ENCODE peak calls at places on chromosomes 4 and X, in five cellular contexts. One of them, this sample, is unnamed.

GRCh38 chrX:44245730-44246129 is 97.7 kb downstream of the EFHC2 start:
- DNase-seq in naive thymus-derived CD8-positive, alpha-beta T cell: no peak
- DNase-seq in substantia nigra: no peak
- DNase-seq in activated CD4-positive, alpha-beta memory T cell treated with anti-CD3 and anti-CD28 coated beads for 36 hours: peak; percentile 35
- DNase-seq in OCI-M1: no peak
- DNase-seq in this sample: peak; percentile 30

GRCh38 chr4:38688676-38689355 is 24.8 kb downstream of the KLF3 start:
- DNase-seq in naive thymus-derived CD8-positive, alpha-beta T cell: no peak
- DNase-seq in substantia nigra: no peak
- DNase-seq in activated CD4-positive, alpha-beta memory T cell treated with anti-CD3 and anti-CD28 coated beads for 36 hours: no peak
- DNase-seq in OCI-M1: no peak
- DNase-seq in this sample: no peak

GRCh38 chrX:23668335-23668734 is 1.0 kb downstream of the PRDX4 start:
- DNase-seq in naive thymus-derived CD8-positive, alpha-beta T cell: no peak
- DNase-seq in substantia nigra: no peak
- DNase-seq in activated CD4-positive, alpha-beta memory T cell treated with anti-CD3 and anti-CD28 coated beads for 36 hours: no peak
- DNase-seq in OCI-M1: no peak
- DNase-seq in this sample: no peak

GRCh38 chr4:110164856-110165255 is 33.6 kb downstream of the ELOVL6 start:
- DNase-seq in naive thymus-derived CD8-positive, alpha-beta T cell: no peak
- DNase-seq in substantia nigra: no peak
- DNase-seq in activated CD4-positive, alpha-beta memory T cell treated with anti-CD3 and anti-CD28 coated beads for 36 hours: no peak
- DNase-seq in OCI-M1: no peak
- DNase-seq in this sample: peak; percentile 14

GRCh38 chrX:123728001-123728400 is 4.9 kb downstream of the THOC2 start:
- DNase-seq in naive thymus-derived CD8-positive, alpha-beta T cell: no peak
- DNase-seq in substantia nigra: no peak
- DNase-seq in activated CD4-positive, alpha-beta memory T cell treated with anti-CD3 and anti-CD28 coated beads for 36 hours: no peak
- DNase-seq in OCI-M1: peak; percentile 48
- DNase-seq in this sample: no peak

GRCh38 chr4:1983053-1983845 is 25.5 kb downstream of the NELFA start:
- DNase-seq in naive thymus-derived CD8-positive, alpha-beta T cell: no peak
- DNase-seq in substantia nigra: no peak
- DNase-seq in activated CD4-positive, alpha-beta memory T cell treated with anti-CD3 and anti-CD28 coated beads for 36 hours: no peak
- DNase-seq in OCI-M1: no peak
- DNase-seq in this sample: no peak

GRCh38 chr4:70885174-70885573 is 17.0 kb upstream of the MOB1B start:
- DNase-seq in naive thymus-derived CD8-positive, alpha-beta T cell: no peak
- DNase-seq in substantia nigra: no peak
- DNase-seq in activated CD4-positive, alpha-beta memory T cell treated with anti-CD3 and anti-CD28 coated beads for 36 hours: no peak
- DNase-seq in OCI-M1: no peak
- DNase-seq in this sample: no peak

GRCh38 chrX:136598631-136599030 is 49.3 kb upstream of the CD40LG start:
- DNase-seq in naive thymus-derived CD8-positive, alpha-beta T cell: no peak
- DNase-seq in substantia nigra: no peak
- DNase-seq in activated CD4-positive, alpha-beta memory T cell treated with anti-CD3 and anti-CD28 coated beads for 36 hours: peak; percentile 63
- DNase-seq in OCI-M1: no peak
- DNase-seq in this sample: no peak

GRCh38 chrX:40933132-40934078 is 151.8 kb upstream of the USP9X start:
- DNase-seq in naive thymus-derived CD8-positive, alpha-beta T cell: no peak
- DNase-seq in substantia nigra: no peak
- DNase-seq in activated CD4-positive, alpha-beta memory T cell treated with anti-CD3 and anti-CD28 coated beads for 36 hours: peak; percentile 32
- DNase-seq in OCI-M1: peak; percentile 96
- DNase-seq in this sample: peak; percentile 10

GRCh38 chr4:184805462-184806245 is 20.1 kb downstream of the ACSL1 start:
- DNase-seq in naive thymus-derived CD8-positive, alpha-beta T cell: no peak
- DNase-seq in substantia nigra: peak; percentile 31
- DNase-seq in activated CD4-positive, alpha-beta memory T cell treated with anti-CD3 and anti-CD28 coated beads for 36 hours: no peak
- DNase-seq in OCI-M1: peak; percentile 42
- DNase-seq in this sample: no peak

GRCh38 chr4:212438-213174 is 88.3 kb downstream of the ZNF718 start:
- DNase-seq in naive thymus-derived CD8-positive, alpha-beta T cell: no peak
- DNase-seq in substantia nigra: peak; percentile 7
- DNase-seq in activated CD4-positive, alpha-beta memory T cell treated with anti-CD3 and anti-CD28 coated beads for 36 hours: no peak
- DNase-seq in OCI-M1: peak; percentile 91
- DNase-seq in this sample: peak; percentile 79

GRCh38 chrX:144896323-144896722 is 351.0 kb upstream of the SPANXN1 start:
- DNase-seq in naive thymus-derived CD8-positive, alpha-beta T cell: no peak
- DNase-seq in substantia nigra: no peak
- DNase-seq in activated CD4-positive, alpha-beta memory T cell treated with anti-CD3 and anti-CD28 coated beads for 36 hours: no peak
- DNase-seq in OCI-M1: peak; percentile 35
- DNase-seq in this sample: no peak

GRCh38 chr4:138188406-138189084 is 53.6 kb downstream of the SLC7A11 start:
- DNase-seq in naive thymus-derived CD8-positive, alpha-beta T cell: no peak
- DNase-seq in substantia nigra: no peak
- DNase-seq in activated CD4-positive, alpha-beta memory T cell treated with anti-CD3 and anti-CD28 coated beads for 36 hours: no peak
- DNase-seq in OCI-M1: no peak
- DNase-seq in this sample: no peak